ENCODE peak calls at places on chromosomes 12 and 14, in four cellular contexts. O is neural crest cell, D is SK-N-SH, E is mesothelial cell of epicardium. U is an unnamed sample.

GRCh38 chr12:6033546-6033945 is 88.5 kb upstream of the ANO2 start:
- DNase-seq in O (no peak), D (no peak), E (no peak), U (no peak)

GRCh38 chr12:46908236-46908935 is 82.6 kb upstream of the SLC38A4 start:
- DNase-seq in O (no peak), D (no peak), E (no peak), U (no peak)

GRCh38 chr12:4932576-4932975 is 22.9 kb downstream of the KCNA1 start:
- DNase-seq in O (no peak), D (no peak), E (no peak), U (no peak)

GRCh38 chr12:116284401-116284800 is 6.9 kb upstream of the MED13L start:
- DNase-seq in O (no peak), D (no peak), E (no peak), U (no peak)

GRCh38 chr14:76203086-76204001 is 51.6 kb downstream of the GPATCH2L start:
- DNase-seq in O (no peak), D (no peak), E (no peak), U (no peak)

GRCh38 chr14:61322799-61323290 is 1.5 kb downstream of the PRKCH start:
- DNase-seq in O (no peak), D (peak), E (no peak), U (no peak)

GRCh38 chr12:40692617-40693502 is 621 bp downstream of the CNTN1 start:
- DNase-seq in O (peak), D (peak), E (peak), U (no peak)

GRCh38 chr12:90234455-90234854 is 525.8 kb upstream of the ATP2B1 start:
- DNase-seq in O (no peak), D (no peak), E (no peak), U (no peak)

GRCh38 chr12:21992823-21993222 is 51.6 kb upstream of the ABCC9 start:
- DNase-seq in O (no peak), D (no peak), E (no peak), U (no peak)

GRCh38 chr14:24921903-24922302 is 128.0 kb downstream of the STXBP6 start:
- DNase-seq in O (no peak), D (no peak), E (no peak), U (no peak)

GRCh38 chr14:68841030-68841809 is 48.4 kb upstream of the ZFP36L1 start:
- DNase-seq in O (no peak), D (no peak), E (no peak), U (no peak)

GRCh38 chr12:90043264-90043663 is 334.6 kb upstream of the ATP2B1 start:
- DNase-seq in O (no peak), D (no peak), E (no peak), U (no peak)

GRCh38 chr14:22333408-22334274 is 255.4 kb downstream of the DAD1 start:
- DNase-seq in O (no peak), D (no peak), E (no peak), U (no peak)

GRCh38 chr12:124399622-124400021 is 104.7 kb downstream of the RFLNA start:
- DNase-seq in O (peak), D (peak), E (no peak), U (no peak)

GRCh38 chr14:91315844-91316267 is 71.4 kb upstream of the GPR68 start:
- DNase-seq in O (no peak), D (no peak), E (no peak), U (peak)

GRCh38 chr14:65496178-65496993 is 83.9 kb downstream of the FUT8 start:
- DNase-seq in O (no peak), D (no peak), E (no peak), U (no peak)

GRCh38 chr12:119989619-119990381 is 764 bp downstream of the BICDL1 start:
- DNase-seq in O (peak), D (peak), E (peak), U (peak)

GRCh38 chr12:5268424-5269210 is 163.3 kb upstream of the NTF3 start:
- DNase-seq in O (no peak), D (no peak), E (no peak), U (no peak)

GRCh38 chr12:124680863-124681778 is 113.7 kb upstream of the NCOR2 start:
- DNase-seq in O (peak), D (peak), E (no peak), U (no peak)

GRCh38 chr12:127284021-127284420 is 982.9 kb upstream of the TMEM132C start:
- DNase-seq in O (no peak), D (no peak), E (no peak), U (no peak)

GRCh38 chr12:52681551-52682380 is 1.6 kb upstream of the KRT1 start:
- DNase-seq in O (no peak), D (no peak), E (no peak), U (no peak)

GRCh38 chr12:51702582-51702981 is 111.5 kb downstream of the SCN8A start:
- DNase-seq in O (no peak), D (no peak), E (no peak), U (no peak)

GRCh38 chr12:6118891-6119568 is 5.4 kb downstream of the VWF start:
- DNase-seq in O (no peak), D (no peak), E (no peak), U (no peak)

GRCh38 chr14:69648480-69649414 is 37.4 kb downstream of the SUSD6 start:
- DNase-seq in O (no peak), D (no peak), E (no peak), U (no peak)

GRCh38 chr14:75752086-75752485 is 91.0 kb downstream of the TTLL5 start:
- DNase-seq in O (no peak), D (no peak), E (no peak), U (no peak)

GRCh38 chr14:100449225-100449987 is 126.3 kb downstream of the SLC25A47 start:
- DNase-seq in O (no peak), D (peak), E (no peak), U (no peak)

GRCh38 chr12:131390408-131391100 is 320.3 kb upstream of the SFSWAP start:
- DNase-seq in O (peak), D (no peak), E (peak), U (no peak)